ENCODE peak calls at places on chromosomes 2 and 18, in eight cellular contexts. W is left ventricle myocardium inferior, G is brain microvascular endothelial cell, N is hepatocyte, V is lower lobe of right lung, R is neural progenitor cell, C is MM.1S, Z is HepG2. U is an unnamed sample. For H3K36me3, the result is how much of the 10 kb centered on the place peaks cover.

GRCh38 chr2:169512525-169512924 is 3.0 kb downstream of the KLHL41 start:
- DNase-seq in N (no peak), G (no peak), W (no peak), C (no peak), Z (no peak), R (no peak), V (no peak), U (no peak)

GRCh38 chr2:46818141-46818552 is 97.5 kb downstream of the MCFD2 start:
- DNase-seq in Z (no peak), R (no peak), V (peak), G (no peak), N (no peak), C (no peak), W (peak), U (no peak)

GRCh38 chr2:46180189-46180588 is 117.0 kb upstream of the EPAS1 start:
- DNase-seq in C (no peak), G (no peak), V (no peak), N (no peak), W (no peak), Z (no peak), R (no peak), U (no peak)

GRCh38 chr18:30057398-30057797 is 985.1 kb downstream of the DSC3 start:
- DNase-seq in W (no peak), R (no peak), C (no peak), N (no peak), Z (no peak), V (no peak), G (no peak), U (no peak)

GRCh38 chr2:10019174-10019971 is 24.0 kb upstream of the KLF11 start:
- DNase-seq in C (no peak), V (peak), W (no peak), Z (peak), N (no peak), G (no peak), R (no peak), U (no peak)

GRCh38 chr2:68032702-68033101 is 30.1 kb downstream of the C1D start:
- DNase-seq in R (no peak), W (no peak), C (peak), Z (no peak), N (no peak), G (no peak), V (no peak), U (no peak)

GRCh38 chr18:36298113-36298701 is 694 bp downstream of the FHOD3 start:
- DNase-seq in G (no peak), V (no peak), R (peak), Z (no peak), N (no peak), C (no peak), W (no peak), U (no peak)

GRCh38 chr2:127413782-127414743 is 4.2 kb upstream of the PROC start:
- DNase-seq in G (no peak), Z (peak), W (no peak), V (no peak), R (no peak), C (no peak), N (peak), U (no peak)

GRCh38 chr2:45006041-45006941 is 3.0 kb downstream of the SIX2 start:
- DNase-seq in W (no peak), R (peak), C (no peak), Z (no peak), N (no peak), V (no peak), G (no peak), U (no peak)

DNA sequence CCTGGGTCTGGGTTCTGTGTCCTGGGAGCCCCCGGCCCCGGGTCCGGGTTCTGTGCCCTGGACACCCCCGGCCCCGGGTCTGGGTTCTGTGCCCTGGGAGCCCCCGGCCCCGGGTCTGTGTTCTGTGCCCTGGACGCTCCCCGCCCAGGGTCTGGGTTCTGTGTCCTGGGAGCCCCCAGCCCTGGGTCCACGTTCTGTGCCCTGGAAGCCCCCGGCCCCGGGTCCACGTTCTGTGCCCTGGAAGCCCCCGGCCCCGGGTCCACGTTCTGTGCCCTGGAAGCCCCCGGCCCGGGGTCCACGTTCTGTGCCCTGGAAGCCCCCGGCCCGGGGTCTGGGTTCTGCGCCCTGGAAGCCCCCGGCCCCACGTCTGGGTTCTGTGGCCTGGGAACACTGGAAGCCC is 253.9 kb downstream of the TWIST2 start:
- DNase-seq in R (no peak), G (no peak), C (no peak), V (no peak), N (no peak), W (no peak), Z (no peak), U (no peak)
- H3K36me3 ChIP-seq in R (under half), G (under half), C (under half), V (half or more), N (under half), W (half or more), Z (under half), U (under half)

DNA sequence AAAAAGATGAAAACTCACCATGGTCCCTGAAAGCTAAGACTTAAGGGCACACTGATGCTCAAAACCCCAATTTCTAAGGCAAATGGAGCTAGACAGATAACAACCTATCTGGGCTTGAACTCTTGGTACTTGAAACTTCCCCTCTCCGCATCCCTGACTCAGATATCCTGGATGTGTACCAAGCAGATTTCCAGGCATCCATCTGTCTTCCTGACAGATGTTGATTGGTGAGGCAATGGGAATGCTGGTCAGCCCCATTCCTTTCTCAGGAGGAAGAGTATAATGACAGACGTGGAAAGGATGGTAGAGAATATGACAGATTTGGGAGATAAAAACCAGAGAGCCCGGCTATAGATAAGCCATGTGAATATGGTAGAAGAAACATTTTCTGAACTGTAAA is 69.2 kb downstream of the ADD2 start:
- DNase-seq in Z (no peak), W (no peak), N (no peak), G (no peak), R (no peak), V (no peak), C (no peak), U (no peak)
- TF ChIP-seq CTCF in Z (no peak), W (no peak), N (no peak), G (no peak), R (no peak), V (no peak), C (no peak), U (no peak)

GRCh38 chr18:75544496-75544895 is 117.0 kb upstream of the SMIM21 start:
- DNase-seq in C (no peak), R (no peak), W (no peak), N (no peak), V (no peak), G (peak), Z (no peak), U (no peak)
- H3K36me3 ChIP-seq in C (under half), R (under half), W (under half), N (under half), V (under half), G (under half), Z (under half), U (under half)

GRCh38 chr2:20667151-20667530 is 197 bp downstream of the GDF7 start:
- DNase-seq in W (no peak), Z (no peak), R (peak), V (no peak), C (no peak), G (no peak), N (no peak), U (no peak)
- TF ChIP-seq CTCF in W (no peak), Z (no peak), R (no peak), V (no peak), C (no peak), G (no peak), N (no peak), U (no peak)

DNA sequence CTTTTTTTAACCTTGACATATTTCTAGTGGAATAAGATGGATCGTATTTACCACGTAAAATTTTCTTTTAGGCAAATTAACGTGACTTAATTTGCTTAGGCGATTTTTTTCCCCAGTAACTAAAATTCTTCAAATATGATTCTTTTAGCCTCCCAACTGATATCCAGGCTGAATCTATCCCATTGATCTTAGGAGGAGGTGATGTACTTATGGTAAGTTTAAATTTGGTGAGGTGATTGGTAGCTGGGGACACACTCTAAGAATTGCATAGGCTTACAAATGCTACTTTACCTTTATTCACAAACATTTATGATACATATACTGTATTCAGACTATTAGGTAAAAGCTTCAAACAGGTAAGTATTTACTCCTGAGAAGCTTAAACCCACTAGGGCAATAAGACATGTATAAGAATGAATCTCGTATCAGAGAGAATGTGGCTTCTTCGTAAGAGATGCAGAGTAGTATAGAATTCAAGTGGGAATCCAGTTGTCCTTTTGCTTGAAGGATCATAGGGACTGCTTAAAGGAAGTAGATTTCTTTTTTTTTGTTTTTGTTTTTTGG is 3.8 kb downstream of the DDX1 start:
- DNase-seq in V (no peak), G (no peak), Z (no peak), N (no peak), R (no peak), W (no peak), C (no peak), U (no peak)
- H3K36me3 ChIP-seq in V (half or more), G (under half), Z (under half), N (under half), R (under half), W (half or more), C (under half), U (under half)

DNA sequence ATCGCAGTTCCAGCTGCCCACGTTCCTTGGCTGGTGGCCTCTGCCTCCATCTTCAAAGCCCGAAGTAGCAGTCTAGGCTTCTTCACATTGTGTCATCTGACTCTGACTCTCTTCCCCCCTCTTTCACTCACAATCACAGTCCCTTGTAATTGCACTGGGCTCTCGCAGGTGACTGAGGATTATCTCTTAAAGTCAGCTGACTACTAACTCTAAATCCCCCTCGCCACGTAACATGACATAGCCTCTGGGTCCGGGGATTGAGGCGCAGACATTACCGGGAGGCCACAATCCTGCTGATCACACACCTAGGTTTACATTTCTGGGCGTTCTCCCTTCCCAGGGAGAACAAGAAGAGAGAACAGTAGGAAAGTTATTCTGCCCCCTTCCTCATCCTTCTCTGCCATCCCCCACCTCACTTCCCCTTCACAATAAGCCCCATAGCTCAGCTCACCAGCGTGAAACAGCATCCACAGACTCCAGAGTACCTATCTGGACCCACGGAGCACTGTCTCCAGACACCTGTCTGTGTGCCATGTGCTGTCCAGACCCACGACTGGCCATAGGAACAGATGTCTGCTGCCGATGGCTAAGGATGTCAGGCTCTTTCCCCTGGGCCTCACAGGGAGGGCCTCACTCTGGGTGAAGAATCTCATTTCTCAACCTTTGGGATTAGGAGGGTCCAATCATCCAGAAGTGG is 64.3 kb upstream of the FZD7 start:
- DNase-seq in W (no peak), R (no peak), G (no peak), N (no peak), C (no peak), V (peak), Z (no peak), U (no peak)
- TF ChIP-seq CTCF in W (no peak), R (no peak), G (no peak), N (no peak), C (no peak), V (no peak), Z (no peak), U (no peak)

GRCh38 chr2:15618449-15618855 is 26.8 kb downstream of the DDX1 start:
- DNase-seq in V (no peak), C (no peak), W (no peak), N (no peak), R (no peak), Z (no peak), G (no peak), U (no peak)

GRCh38 chr2:15617778-15618448 is 26.2 kb downstream of the DDX1 start:
- DNase-seq in G (no peak), Z (no peak), W (no peak), R (no peak), C (no peak), N (no peak), V (no peak), U (no peak)

GRCh38 chr2:15619938-15620337 is 28.3 kb downstream of the DDX1 start:
- DNase-seq in G (no peak), V (no peak), R (no peak), Z (no peak), C (no peak), N (no peak), W (no peak), U (no peak)

GRCh38 chr2:15619510-15619909 is 27.8 kb downstream of the DDX1 start:
- DNase-seq in C (no peak), V (no peak), R (no peak), W (no peak), Z (no peak), N (no peak), G (no peak), U (no peak)

GRCh38 chr2:15619076-15619475 is 27.4 kb downstream of the DDX1 start:
- DNase-seq in G (no peak), V (no peak), Z (no peak), C (no peak), W (no peak), R (no peak), N (no peak), U (no peak)
- H3K36me3 ChIP-seq in G (half or more), V (half or more), Z (half or more), C (under half), W (half or more), R (under half), N (under half), U (under half)

GRCh38 chr2:119856469-119856901 is 96.8 kb downstream of the PTPN4 start:
- DNase-seq in V (no peak), N (no peak), Z (no peak), W (no peak), C (no peak), G (no peak), R (no peak), U (no peak)

GRCh38 chr2:119862127-119862889 is 102.6 kb downstream of the PTPN4 start:
- DNase-seq in R (no peak), G (no peak), Z (peak), W (no peak), V (no peak), C (no peak), N (no peak), U (no peak)

GRCh38 chr2:119857742-119858141 is 98.0 kb downstream of the PTPN4 start:
- DNase-seq in C (no peak), R (no peak), G (no peak), V (no peak), N (no peak), Z (no peak), W (no peak), U (no peak)

GRCh38 chr2:119860924-119861323 is 101.2 kb downstream of the PTPN4 start:
- DNase-seq in N (no peak), V (no peak), W (no peak), C (no peak), G (no peak), Z (no peak), R (no peak), U (no peak)

DNA sequence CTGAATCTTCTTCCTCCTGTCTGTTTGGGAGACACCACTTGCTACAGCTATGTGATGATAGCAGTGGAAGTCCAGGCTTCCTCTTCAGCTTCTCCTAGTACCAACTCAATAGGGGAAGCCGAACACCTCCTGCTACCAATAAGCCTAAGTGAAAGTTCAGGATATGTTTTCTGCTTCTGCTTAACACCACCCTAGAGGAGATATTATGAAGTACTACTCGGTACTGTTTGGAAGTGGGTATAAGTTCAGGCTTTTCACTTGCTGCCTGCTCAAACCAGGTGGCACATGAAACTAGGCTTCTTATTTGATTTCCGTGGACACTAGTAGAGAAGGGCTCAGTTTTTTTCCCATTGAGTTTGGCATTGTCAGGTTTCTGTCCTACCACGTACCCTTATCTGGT is 99.8 kb downstream of the PTPN4 start:
- DNase-seq in C (no peak), N (no peak), R (no peak), V (no peak), Z (no peak), G (no peak), W (no peak), U (no peak)
- TF ChIP-seq CTCF in C (no peak), N (no peak), R (no peak), V (no peak), Z (no peak), G (no peak), W (no peak), U (no peak)

GRCh38 chr2:216115224-216115582 is 6.1 kb downstream of the XRCC5 start:
- DNase-seq in R (peak), W (no peak), N (no peak), V (no peak), C (no peak), Z (no peak), G (no peak), U (no peak)

GRCh38 chr2:216116418-216116817 is 7.3 kb downstream of the XRCC5 start:
- DNase-seq in W (no peak), Z (no peak), V (no peak), C (no peak), G (no peak), N (no peak), R (no peak), U (no peak)

GRCh38 chr2:216113572-216113971 is 4.4 kb downstream of the XRCC5 start:
- DNase-seq in W (no peak), R (no peak), C (peak), G (no peak), N (no peak), Z (no peak), V (no peak), U (no peak)

GRCh38 chr2:216112926-216113325 is 3.8 kb downstream of the XRCC5 start:
- DNase-seq in W (no peak), G (no peak), N (no peak), C (no peak), R (no peak), V (no peak), Z (no peak), U (no peak)

GRCh38 chr2:216114476-216115223 is 5.5 kb downstream of the XRCC5 start:
- DNase-seq in Z (peak), V (peak), C (peak), R (peak), W (peak), G (peak), N (peak), U (peak)
- H3K36me3 ChIP-seq in Z (half or more), V (half or more), C (under half), R (under half), W (half or more), G (under half), N (under half), U (under half)

U was measured in kidney epithelial cell.